ENCODE peak calls at places on chromosomes 16 and 17, in four cellular contexts. D is RWPE1, F is left ventricle myocardium inferior, B is WTC11. L is an unnamed sample.
A peak's percentile ranks its signal among the peaks of the same experiment; 100 is the strongest.

GRCh38 chr17:27506348-27507218 is 50.3 kb downstream of the KSR1 start:
- DNase-seq in F (no peak), B (peak; percentile 52), D (no peak), L (no peak)

GRCh38 chr17:63325885-63326284 is 120.2 kb downstream of the CYB561 start:
- DNase-seq in D (no peak), F (no peak), B (no peak), L (no peak)

GRCh38 chr17:4900231-4901107 is 1.1 kb downstream of the C17orf107 start:
- DNase-seq in B (peak; percentile 83), D (no peak), F (no peak), L (no peak)

GRCh38 chr17:17537311-17538099 is 41.3 kb upstream of the RASD1 start:
- DNase-seq in D (no peak), B (no peak), F (no peak), L (no peak)

GRCh38 chr17:44610871-44611270 is 45.4 kb upstream of the MEIOC start:
- DNase-seq in B (no peak), F (no peak), D (no peak), L (no peak)

GRCh38 chr17:78390241-78391050 is 12.0 kb downstream of the PGS1 start:
- DNase-seq in D (no peak), F (no peak), B (no peak), L (no peak)

GRCh38 chr16:22369221-22369811 is 5.1 kb downstream of the CDR2 start:
- DNase-seq in F (no peak), B (no peak), D (no peak), L (no peak)

GRCh38 chr17:77076046-77076882 is 64.5 kb upstream of the SEC14L1 start:
- DNase-seq in D (no peak), B (no peak), F (no peak), L (peak; percentile 51)

GRCh38 chr17:83007504-83008475 is 71.6 kb upstream of the METRNL start:
- DNase-seq in D (no peak), F (no peak), B (no peak), L (no peak)

GRCh38 chr16:30728904-30729672 is 19.1 kb upstream of the PHKG2 start:
- DNase-seq in F (peak; percentile 27), D (no peak), B (peak; percentile 23), L (no peak)

L was measured in COR-L47.